ENCODE peak calls at places on chromosomes 16 and 17, in ten cellular contexts. L, V, B, A, P, D, H, T, Z and S are unnamed samples.

GRCh38 chr16:16025214-16025968 is 76.0 kb downstream of the ABCC1 start:
- DNase-seq in A (peak), P (no peak), Z (peak), V (no peak), T (peak), B (peak), L (no peak), H (no peak), D (no peak), S (peak)

GRCh38 chr17:29645516-29646051 is 22.9 kb upstream of the CORO6 start:
- DNase-seq in V (no peak), A (no peak), D (no peak), Z (peak), T (peak), P (peak), H (no peak), L (peak), B (no peak), S (no peak)

GRCh38 chr16:75261590-75262078 is 10.2 kb upstream of the BCAR1 start:
- DNase-seq in D (no peak), L (no peak), P (no peak), Z (no peak), B (no peak), V (no peak), H (no peak), A (no peak), T (no peak), S (no peak)

GRCh38 chr17:64938925-64939474 is 19.7 kb upstream of the LRRC37A3 start:
- DNase-seq in V (peak), T (no peak), B (peak), L (peak), Z (peak), A (peak), D (no peak), P (peak), H (no peak), S (peak)

GRCh38 chr16:57253410-57253927 is 8.4 kb downstream of the ARL2BP start:
- DNase-seq in P (peak), D (no peak), L (no peak), B (no peak), V (no peak), A (no peak), T (no peak), H (no peak), Z (no peak), S (no peak)

GRCh38 chr17:78940241-78940640 is 15.1 kb upstream of the TIMP2 start:
- DNase-seq in B (no peak), V (no peak), P (no peak), T (no peak), A (no peak), H (no peak), Z (no peak), L (no peak), D (no peak), S (no peak)

GRCh38 chr16:72924918-72925630 is 122.9 kb downstream of the ZFHX3 start:
- DNase-seq in D (no peak), V (no peak), B (no peak), P (peak), T (no peak), H (no peak), L (no peak), A (no peak), Z (peak), S (no peak)

GRCh38 chr16:13606804-13607203 is 313.1 kb upstream of the ERCC4 start:
- DNase-seq in D (no peak), Z (no peak), L (no peak), B (no peak), A (no peak), P (no peak), V (no peak), H (no peak), T (no peak), S (no peak)

GRCh38 chr16:89924298-89924924 is 1.3 kb downstream of the TUBB3 start:
- DNase-seq in P (no peak), T (peak), Z (peak), D (no peak), H (no peak), V (peak), B (no peak), L (no peak), A (peak), S (no peak)

GRCh38 chr17:8753976-8754440 is 4.3 kb downstream of the SPDYE4 start:
- DNase-seq in H (peak), B (no peak), P (no peak), V (peak), D (no peak), L (no peak), T (peak), Z (peak), A (no peak), S (peak)

GRCh38 chr17:65057520-65058075 is 1.1 kb upstream of the GNA13 start:
- DNase-seq in L (no peak), B (no peak), H (no peak), Z (no peak), V (no peak), T (no peak), D (no peak), P (peak), A (no peak), S (no peak)

GRCh38 chr16:85777583-85778310 is 21.6 kb downstream of the EMC8 start:
- DNase-seq in B (no peak), Z (no peak), D (no peak), L (no peak), P (no peak), H (peak), T (peak), A (no peak), V (no peak), S (no peak)

GRCh38 chr16:30977502-30977901 is 7.5 kb upstream of the HSD3B7 start:
- DNase-seq in Z (peak), A (no peak), T (no peak), D (no peak), L (no peak), B (peak), H (no peak), V (peak), P (no peak), S (no peak)

GRCh38 chr17:36501351-36501750 is 14.9 kb downstream of the ZNHIT3 start:
- DNase-seq in Z (no peak), B (no peak), T (no peak), D (no peak), H (no peak), A (no peak), L (no peak), V (no peak), P (no peak), S (no peak)

GRCh38 chr16:78893340-78893739 is 707.2 kb downstream of the MAF start:
- DNase-seq in H (no peak), D (no peak), V (no peak), P (no peak), Z (no peak), L (no peak), T (no peak), B (no peak), A (no peak), S (peak)

GRCh38 chr17:7914771-7915610 is 1.1 kb downstream of the RNF227 start:
- DNase-seq in P (no peak), B (no peak), Z (peak), H (peak), D (no peak), V (no peak), L (no peak), T (no peak), A (no peak), S (no peak)

GRCh38 chr16:22098538-22099255 is 6.4 kb downstream of the VWA3A start:
- DNase-seq in A (no peak), T (peak), L (no peak), P (no peak), H (peak), D (no peak), B (no peak), Z (peak), V (peak), S (no peak)

GRCh38 chr17:78993241-78993956 is 13.7 kb upstream of the LGALS3BP start:
- DNase-seq in A (peak), T (peak), P (peak), B (peak), D (no peak), Z (peak), H (no peak), L (no peak), V (peak), S (peak)

GRCh38 chr16:75250089-75250808 is 1.2 kb downstream of the BCAR1 start:
- DNase-seq in L (peak), P (peak), D (no peak), A (no peak), H (peak), V (no peak), B (no peak), T (no peak), Z (no peak), S (no peak)

GRCh38 chr17:21253646-21254441 is 634 bp upstream of the NATD1 start:
- DNase-seq in Z (no peak), H (peak), L (peak), V (no peak), D (no peak), P (no peak), T (no peak), A (no peak), B (no peak), S (no peak)

GRCh38 chr16:22189473-22190168 is 16.5 kb upstream of the EEF2K start:
- DNase-seq in A (peak), D (no peak), Z (peak), P (peak), L (no peak), T (no peak), B (peak), H (no peak), V (no peak), S (no peak)